ENCODE peak calls at places on chromosomes 4 and X, in eight cellular contexts. Z is sciatic nerve; D is astrocyte of the cerebellum; N is heart right ventricle; O is T-helper 17 cell; K is activated naive CD8-positive, alpha-beta T cell treated with anti-CD3 and anti-CD28 coated beads, Interleukin-2, amount 50 U/mL, for 24 hours; G is HFFc6; E is endodermal cell. P is an unnamed sample.

GRCh38 chrX:105648732-105649131 is 173.6 kb upstream of the NRK start:
- DNase-seq in Z (no peak), D (no peak), N (no peak), O (no peak), K (no peak), G (no peak), E (peak), P (no peak)

GRCh38 chr4:123587983-123588494 is 191.4 kb downstream of the SPRY1 start:
- DNase-seq in Z (no peak), D (no peak), N (peak), O (no peak), K (no peak), G (peak), E (no peak), P (peak)

GRCh38 chrX:70592091-70592490 is 147.5 kb downstream of the DLG3 start:
- DNase-seq in Z (no peak), D (no peak), N (no peak), O (no peak), K (peak), G (peak), E (no peak), P (peak)

GRCh38 chr4:99886146-99886545 is 8.1 kb downstream of the LAMTOR3 start:
- DNase-seq in Z (no peak), D (peak), N (no peak), O (no peak), K (no peak), G (no peak), E (no peak), P (peak)

GRCh38 chrX:49117597-49117996 is 5.9 kb downstream of the GPKOW start:
- DNase-seq in Z (no peak), D (no peak), N (no peak), O (no peak), K (no peak), G (no peak), E (no peak), P (no peak)

GRCh38 chr4:126697748-126698147 is 935.0 kb upstream of the INTU start:
- DNase-seq in Z (no peak), D (peak), N (no peak), O (no peak), K (no peak), G (peak), E (no peak), P (no peak)

GRCh38 chrX:19888419-19888879 is 1.0 kb upstream of the SH3KBP1 start:
- DNase-seq in Z (no peak), D (peak), N (peak), O (peak), K (no peak), G (peak), E (peak), P (peak)

GRCh38 chr4:2172161-2172560 is 69.8 kb downstream of the HAUS3 start:
- DNase-seq in Z (no peak), D (no peak), N (no peak), O (no peak), K (no peak), G (no peak), E (no peak), P (no peak)

GRCh38 chrX:150980186-150980585 is 2.9 kb upstream of the HMGB3 start:
- DNase-seq in Z (no peak), D (no peak), N (no peak), O (no peak), K (no peak), G (no peak), E (no peak), P (no peak)

GRCh38 chrX:25083661-25084060 is 67.9 kb upstream of the ARX start:
- DNase-seq in Z (no peak), D (no peak), N (no peak), O (no peak), K (no peak), G (no peak), E (no peak), P (no peak)

GRCh38 chr4:127549521-127549920 is 83.2 kb upstream of the INTU start:
- DNase-seq in Z (no peak), D (no peak), N (no peak), O (no peak), K (no peak), G (no peak), E (no peak), P (no peak)

GRCh38 chr4:155077860-155078259 is 130.6 kb upstream of the NPY2R start:
- DNase-seq in Z (no peak), D (no peak), N (no peak), O (no peak), K (no peak), G (no peak), E (peak), P (no peak)

GRCh38 chr4:133058701-133059100 is 90.4 kb upstream of the PCDH10 start:
- DNase-seq in Z (no peak), D (no peak), N (no peak), O (no peak), K (no peak), G (no peak), E (peak), P (no peak)

GRCh38 chrX:24190500-24191156 is 41.1 kb downstream of the ZFX start:
- DNase-seq in Z (no peak), D (no peak), N (no peak), O (no peak), K (no peak), G (peak), E (no peak), P (peak)

GRCh38 chr4:6369924-6370645 is 100.4 kb downstream of the WFS1 start:
- DNase-seq in Z (no peak), D (no peak), N (no peak), O (no peak), K (no peak), G (no peak), E (peak), P (no peak)

GRCh38 chr4:184011810-184012209 is 106.7 kb downstream of the STOX2 start:
- DNase-seq in Z (no peak), D (no peak), N (no peak), O (no peak), K (no peak), G (no peak), E (no peak), P (no peak)

GRCh38 chr4:98720871-98721480 is 62.6 kb upstream of the TSPAN5 start:
- DNase-seq in Z (no peak), D (no peak), N (no peak), O (no peak), K (no peak), G (peak), E (no peak), P (no peak)

GRCh38 chrX:109793191-109793590 is 60.1 kb upstream of the ACSL4 start:
- DNase-seq in Z (no peak), D (no peak), N (no peak), O (no peak), K (no peak), G (no peak), E (no peak), P (no peak)

GRCh38 chr4:962231-963208 is 10.8 kb downstream of the DGKQ start:
- DNase-seq in Z (no peak), D (no peak), N (no peak), O (no peak), K (no peak), G (no peak), E (peak), P (no peak)

GRCh38 chr4:11904117-11904535 is 475.4 kb upstream of the HS3ST1 start:
- DNase-seq in Z (no peak), D (no peak), N (peak), O (no peak), K (no peak), G (no peak), E (no peak), P (no peak)

GRCh38 chr4:181536196-181536746 is 706.9 kb upstream of the TENM3 start:
- DNase-seq in Z (no peak), D (no peak), N (no peak), O (no peak), K (no peak), G (no peak), E (no peak), P (no peak)

GRCh38 chr4:25504932-25505636 is 128.0 kb downstream of the ANAPC4 start:
- DNase-seq in Z (no peak), D (no peak), N (no peak), O (no peak), K (no peak), G (no peak), E (no peak), P (no peak)

GRCh38 chr4:22129454-22130075 is 181.0 kb upstream of the KCNIP4 start:
- DNase-seq in Z (no peak), D (no peak), N (no peak), O (no peak), K (peak), G (peak), E (peak), P (peak)

GRCh38 chrX:42772874-42773273 is 5.1 kb downstream of the PPP1R2C start:
- DNase-seq in Z (no peak), D (no peak), N (no peak), O (no peak), K (no peak), G (no peak), E (no peak), P (no peak)

GRCh38 chrX:96440941-96441340 is 243.7 kb upstream of the DIAPH2 start:
- DNase-seq in Z (no peak), D (no peak), N (no peak), O (no peak), K (no peak), G (no peak), E (no peak), P (no peak)

GRCh38 chrX:21255207-21255606 is 119.0 kb upstream of the CNKSR2 start:
- DNase-seq in Z (no peak), D (no peak), N (no peak), O (no peak), K (no peak), G (no peak), E (no peak), P (no peak)

GRCh38 chrX:31656013-31656412 is 584.2 kb upstream of the FTHL17 start:
- DNase-seq in Z (no peak), D (no peak), N (no peak), O (no peak), K (no peak), G (peak), E (no peak), P (no peak)

GRCh38 chrX:73581002-73581628 is 18.1 kb downstream of the CHIC1 start:
- DNase-seq in Z (no peak), D (no peak), N (no peak), O (no peak), K (no peak), G (no peak), E (no peak), P (no peak)

GRCh38 chr4:56506110-56506705 is 617 bp downstream of the ARL9 start:
- DNase-seq in Z (no peak), D (no peak), N (no peak), O (no peak), K (peak), G (no peak), E (peak), P (peak)